ENCODE peak calls at places on chromosome 19, in six cellular contexts. One of them, this sample, is unnamed.

GRCh38 chr19:29662604-29663404 is 2.5 kb upstream of the PLEKHF1 start:
- DNase-seq in left ventricle myocardium inferior: peak
- DNase-seq in brain microvascular endothelial cell: peak
- DNase-seq in left lung: peak
- DNase-seq in heart left ventricle: peak
- DNase-seq in lung: no peak
- DNase-seq in this sample: no peak

GRCh38 chr19:3366761-3367571 is 583 bp downstream of the NFIC start:
- DNase-seq in brain microvascular endothelial cell: no peak
- DNase-seq in lung: no peak
- DNase-seq in left ventricle myocardium inferior: peak
- DNase-seq in heart left ventricle: peak
- DNase-seq in left lung: peak
- DNase-seq in this sample: no peak

GRCh38 chr19:19514881-19515763 is at the start of gene TSSK6:
- DNase-seq in left lung: no peak
- DNase-seq in brain microvascular endothelial cell: no peak
- DNase-seq in heart left ventricle: no peak
- DNase-seq in left ventricle myocardium inferior: no peak
- DNase-seq in lung: no peak
- DNase-seq in this sample: no peak

GRCh38 chr19:1264801-1265610 is 4.1 kb upstream of the CIRBP start:
- DNase-seq in heart left ventricle: peak
- DNase-seq in brain microvascular endothelial cell: peak
- DNase-seq in left lung: no peak
- DNase-seq in lung: peak
- DNase-seq in left ventricle myocardium inferior: peak
- DNase-seq in this sample: peak

GRCh38 chr19:368624-369020 is 24.0 kb upstream of the MIER2 start:
- DNase-seq in lung: no peak
- DNase-seq in brain microvascular endothelial cell: no peak
- DNase-seq in heart left ventricle: no peak
- DNase-seq in left lung: no peak
- DNase-seq in left ventricle myocardium inferior: no peak
- DNase-seq in this sample: no peak

GRCh38 chr19:37059142-37059541 is 19.1 kb upstream of the ZNF420 start:
- DNase-seq in heart left ventricle: no peak
- DNase-seq in left lung: no peak
- DNase-seq in lung: no peak
- DNase-seq in left ventricle myocardium inferior: no peak
- DNase-seq in brain microvascular endothelial cell: no peak
- DNase-seq in this sample: no peak

GRCh38 chr19:30862876-30863275 is 486.4 kb downstream of the TSHZ3 start:
- DNase-seq in heart left ventricle: no peak
- DNase-seq in left lung: no peak
- DNase-seq in lung: no peak
- DNase-seq in left ventricle myocardium inferior: no peak
- DNase-seq in brain microvascular endothelial cell: no peak
- DNase-seq in this sample: no peak

GRCh38 chr19:31255863-31256600 is 93.2 kb downstream of the TSHZ3 start:
- DNase-seq in brain microvascular endothelial cell: no peak
- DNase-seq in left ventricle myocardium inferior: no peak
- DNase-seq in heart left ventricle: no peak
- DNase-seq in left lung: no peak
- DNase-seq in lung: no peak
- DNase-seq in this sample: no peak

GRCh38 chr19:18860725-18861124 is 29.0 kb downstream of the UPF1 start:
- DNase-seq in left lung: no peak
- DNase-seq in brain microvascular endothelial cell: no peak
- DNase-seq in left ventricle myocardium inferior: no peak
- DNase-seq in lung: no peak
- DNase-seq in heart left ventricle: no peak
- DNase-seq in this sample: no peak

GRCh38 chr19:39166571-39167391 is 30.0 kb upstream of the NCCRP1 start:
- DNase-seq in lung: peak
- DNase-seq in brain microvascular endothelial cell: no peak
- DNase-seq in heart left ventricle: peak
- DNase-seq in left lung: peak
- DNase-seq in left ventricle myocardium inferior: peak
- DNase-seq in this sample: no peak
- TF ChIP-seq CTCF in lung: no peak
- TF ChIP-seq CTCF in brain microvascular endothelial cell: no peak
- TF ChIP-seq CTCF in heart left ventricle: no peak
- TF ChIP-seq CTCF in left lung: no peak
- TF ChIP-seq CTCF in left ventricle myocardium inferior: no peak
- TF ChIP-seq CTCF in this sample: no peak

DNA sequence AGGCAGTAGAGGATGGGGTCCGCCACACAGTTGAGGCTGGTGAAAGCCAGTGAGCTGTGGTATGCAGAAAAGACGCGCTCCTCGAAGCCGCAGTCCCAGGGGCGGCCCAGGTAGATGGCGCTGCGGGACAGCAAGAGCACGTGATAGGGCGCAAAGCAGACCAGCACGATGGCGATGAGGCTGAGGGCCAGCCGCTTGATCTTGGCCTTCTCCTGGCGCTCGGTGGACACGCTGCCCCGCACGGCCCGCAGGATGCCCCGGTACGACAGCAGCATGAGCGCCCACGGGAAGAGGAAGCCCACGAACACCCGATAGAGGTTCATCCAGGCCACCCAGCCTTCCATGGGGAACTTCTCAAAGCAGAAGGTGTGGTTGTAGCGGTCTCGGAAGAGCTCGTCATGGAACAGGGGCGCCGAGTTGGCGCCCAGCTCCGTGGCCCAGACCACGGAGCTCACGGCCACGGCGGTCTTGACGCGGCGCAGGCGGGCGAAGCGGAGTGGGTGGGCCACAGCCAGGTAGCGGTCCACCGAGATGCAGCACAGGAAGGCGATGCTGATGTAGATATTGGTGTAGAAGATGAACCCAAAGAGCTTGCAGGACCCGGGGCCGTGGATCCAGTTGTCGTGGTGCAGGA is 6.5 kb upstream of the OPA3 start:
- DNase-seq in left ventricle myocardium inferior: no peak
- DNase-seq in lung: peak
- DNase-seq in heart left ventricle: no peak
- DNase-seq in brain microvascular endothelial cell: no peak
- DNase-seq in left lung: peak
- DNase-seq in this sample: no peak
- H3K4me3 ChIP-seq in left ventricle myocardium inferior: no peak
- H3K4me3 ChIP-seq in lung: no peak
- H3K4me3 ChIP-seq in heart left ventricle: no peak
- H3K4me3 ChIP-seq in brain microvascular endothelial cell: no peak
- H3K4me3 ChIP-seq in left lung: no peak
- H3K4me3 ChIP-seq in this sample: no peak

GRCh38 chr19:5136060-5136855 is 167.3 kb downstream of the KDM4B start:
- DNase-seq in left ventricle myocardium inferior: no peak
- DNase-seq in lung: no peak
- DNase-seq in brain microvascular endothelial cell: no peak
- DNase-seq in left lung: no peak
- DNase-seq in heart left ventricle: no peak
- DNase-seq in this sample: no peak

GRCh38 chr19:5138606-5139594 is 170.0 kb downstream of the KDM4B start:
- DNase-seq in left lung: peak
- DNase-seq in lung: peak
- DNase-seq in brain microvascular endothelial cell: peak
- DNase-seq in heart left ventricle: peak
- DNase-seq in left ventricle myocardium inferior: no peak
- DNase-seq in this sample: peak

GRCh38 chr19:5137114-5137513 is 168.2 kb downstream of the KDM4B start:
- DNase-seq in left ventricle myocardium inferior: no peak
- DNase-seq in lung: no peak
- DNase-seq in heart left ventricle: no peak
- DNase-seq in brain microvascular endothelial cell: no peak
- DNase-seq in left lung: no peak
- DNase-seq in this sample: no peak

GRCh38 chr19:5134683-5135082 is 165.8 kb downstream of the KDM4B start:
- DNase-seq in heart left ventricle: no peak
- DNase-seq in left lung: no peak
- DNase-seq in left ventricle myocardium inferior: no peak
- DNase-seq in brain microvascular endothelial cell: no peak
- DNase-seq in lung: no peak
- DNase-seq in this sample: no peak

DNA sequence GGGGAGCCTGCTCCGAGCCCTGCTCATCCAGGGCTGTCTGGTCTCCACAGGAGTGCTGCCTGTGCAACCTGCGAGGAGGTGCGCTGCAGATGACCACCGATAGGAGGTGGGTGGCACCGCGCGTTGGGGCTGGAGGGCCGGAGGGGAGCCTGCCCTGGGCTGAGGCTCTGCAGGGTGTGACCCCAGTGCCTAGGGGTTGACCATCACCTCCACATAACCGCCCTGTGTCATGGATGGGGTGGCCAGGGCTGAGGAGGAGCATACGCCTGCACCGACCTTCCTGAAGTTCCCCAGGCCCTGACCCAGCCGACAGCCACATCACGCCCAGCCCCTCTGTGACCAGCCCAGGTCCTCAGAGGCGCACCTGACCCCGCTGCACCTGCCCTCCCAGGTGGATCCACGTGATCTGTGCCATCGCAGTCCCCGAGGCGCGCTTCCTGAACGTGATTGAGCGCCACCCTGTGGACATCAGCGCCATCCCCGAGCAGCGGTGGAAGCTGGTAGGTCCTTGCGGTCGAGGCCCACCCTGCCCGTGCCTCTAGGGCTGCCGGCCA is 168.7 kb downstream of the KDM4B start:
- DNase-seq in lung: no peak
- DNase-seq in left lung: no peak
- DNase-seq in heart left ventricle: no peak
- DNase-seq in brain microvascular endothelial cell: no peak
- DNase-seq in left ventricle myocardium inferior: no peak
- DNase-seq in this sample: no peak
- TF ChIP-seq CTCF in lung: no peak
- TF ChIP-seq CTCF in left lung: no peak
- TF ChIP-seq CTCF in heart left ventricle: peak
- TF ChIP-seq CTCF in brain microvascular endothelial cell: peak
- TF ChIP-seq CTCF in left ventricle myocardium inferior: peak
- TF ChIP-seq CTCF in this sample: peak

DNA sequence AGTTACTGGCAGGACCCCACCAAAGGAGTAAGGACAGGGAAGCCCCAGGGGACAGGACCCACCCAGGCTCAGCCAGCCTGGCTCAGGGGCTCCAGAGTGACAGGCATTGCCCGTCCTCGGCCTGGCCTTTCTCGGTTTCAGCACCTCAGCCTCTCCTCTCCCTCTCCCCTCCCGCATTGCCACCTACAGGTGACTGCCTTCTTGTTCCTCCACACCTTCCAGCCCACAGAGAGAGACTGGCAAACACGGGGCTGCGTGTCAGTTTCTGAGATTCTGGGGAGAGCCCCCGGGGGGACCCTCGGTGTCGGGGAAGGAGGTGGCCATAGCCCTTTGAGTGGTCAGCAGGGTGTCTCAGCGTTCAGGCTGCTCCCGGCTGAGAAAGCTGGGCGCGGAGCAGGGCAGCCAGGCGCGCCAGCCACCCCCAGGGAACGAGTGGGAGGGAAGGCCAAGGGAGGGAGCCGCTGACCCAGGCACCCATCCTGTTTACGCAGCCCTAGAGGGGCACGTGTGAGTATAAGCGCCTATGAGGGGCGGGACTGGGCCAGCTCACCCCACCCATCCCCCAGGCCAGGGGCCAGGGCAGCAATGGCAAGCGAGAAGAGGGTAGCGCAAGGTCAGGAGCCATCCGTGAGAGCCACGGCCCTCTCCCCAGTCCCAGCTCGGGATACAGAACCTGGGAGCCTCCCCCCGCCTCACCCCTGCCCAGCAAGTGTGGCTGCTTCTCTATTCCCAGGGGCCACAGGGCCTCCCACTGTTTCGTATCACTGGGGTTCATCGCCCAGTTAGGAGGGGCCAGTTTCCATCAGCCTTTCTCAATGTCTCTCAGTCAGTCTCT is 743 bp upstream of the DMKN start:
- DNase-seq in left lung: no peak
- DNase-seq in brain microvascular endothelial cell: no peak
- DNase-seq in lung: no peak
- DNase-seq in heart left ventricle: no peak
- DNase-seq in left ventricle myocardium inferior: no peak
- DNase-seq in this sample: no peak
- H3K4me3 ChIP-seq in left lung: no peak
- H3K4me3 ChIP-seq in brain microvascular endothelial cell: no peak
- H3K4me3 ChIP-seq in lung: no peak
- H3K4me3 ChIP-seq in heart left ventricle: no peak
- H3K4me3 ChIP-seq in left ventricle myocardium inferior: no peak
- H3K4me3 ChIP-seq in this sample: no peak

GRCh38 chr19:54351474-54351873 is 12.5 kb upstream of the LILRA4 start:
- DNase-seq in lung: no peak
- DNase-seq in left lung: no peak
- DNase-seq in left ventricle myocardium inferior: no peak
- DNase-seq in brain microvascular endothelial cell: no peak
- DNase-seq in heart left ventricle: no peak
- DNase-seq in this sample: no peak
- TF ChIP-seq CTCF in lung: no peak
- TF ChIP-seq CTCF in left lung: no peak
- TF ChIP-seq CTCF in left ventricle myocardium inferior: no peak
- TF ChIP-seq CTCF in brain microvascular endothelial cell: no peak
- TF ChIP-seq CTCF in heart left ventricle: no peak
- TF ChIP-seq CTCF in this sample: no peak

GRCh38 chr19:41325947-41326706 is 16.2 kb downstream of the CCDC97 start:
- DNase-seq in lung: no peak
- DNase-seq in left lung: no peak
- DNase-seq in heart left ventricle: peak
- DNase-seq in brain microvascular endothelial cell: peak
- DNase-seq in left ventricle myocardium inferior: no peak
- DNase-seq in this sample: no peak
- H3K4me3 ChIP-seq in lung: peak
- H3K4me3 ChIP-seq in left lung: no peak
- H3K4me3 ChIP-seq in heart left ventricle: peak
- H3K4me3 ChIP-seq in brain microvascular endothelial cell: peak
- H3K4me3 ChIP-seq in left ventricle myocardium inferior: peak
- H3K4me3 ChIP-seq in this sample: peak

GRCh38 chr19:17511724-17512573 is 500 bp downstream of the PGLS start:
- DNase-seq in left ventricle myocardium inferior: peak
- DNase-seq in left lung: peak
- DNase-seq in lung: peak
- DNase-seq in brain microvascular endothelial cell: peak
- DNase-seq in heart left ventricle: peak
- DNase-seq in this sample: peak

GRCh38 chr19:17515408-17516149 is 4.1 kb downstream of the PGLS start:
- DNase-seq in heart left ventricle: no peak
- DNase-seq in left lung: no peak
- DNase-seq in left ventricle myocardium inferior: no peak
- DNase-seq in brain microvascular endothelial cell: no peak
- DNase-seq in lung: no peak
- DNase-seq in this sample: no peak

GRCh38 chr19:17513801-17514200 is 2.4 kb downstream of the PGLS start:
- DNase-seq in left ventricle myocardium inferior: no peak
- DNase-seq in heart left ventricle: no peak
- DNase-seq in left lung: no peak
- DNase-seq in lung: no peak
- DNase-seq in brain microvascular endothelial cell: no peak
- DNase-seq in this sample: no peak

GRCh38 chr19:17510220-17510993 is 1.0 kb upstream of the PGLS start:
- DNase-seq in heart left ventricle: no peak
- DNase-seq in left ventricle myocardium inferior: no peak
- DNase-seq in lung: no peak
- DNase-seq in brain microvascular endothelial cell: no peak
- DNase-seq in left lung: no peak
- DNase-seq in this sample: no peak

DNA sequence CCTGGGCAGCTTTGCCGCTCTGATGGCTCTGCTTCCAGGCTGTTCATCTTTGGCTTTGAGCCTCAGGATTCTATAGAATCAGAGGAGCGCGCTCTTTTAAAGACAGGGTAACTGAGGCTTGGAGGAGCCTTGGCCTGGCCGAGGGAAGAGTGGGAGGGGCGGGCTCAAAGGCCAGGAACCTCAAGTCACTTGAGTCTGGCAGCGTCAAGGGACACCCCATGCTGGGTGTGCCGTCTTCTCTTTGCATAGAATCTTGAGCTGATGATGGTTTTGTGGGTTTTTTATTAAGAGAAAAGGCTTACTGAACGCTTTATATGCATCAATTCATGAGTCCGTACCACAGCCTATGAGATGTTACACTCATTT is 1.1 kb downstream of the PGLS start:
- DNase-seq in lung: no peak
- DNase-seq in left ventricle myocardium inferior: no peak
- DNase-seq in left lung: no peak
- DNase-seq in brain microvascular endothelial cell: no peak
- DNase-seq in heart left ventricle: no peak
- DNase-seq in this sample: no peak
- TF ChIP-seq CTCF in lung: no peak
- TF ChIP-seq CTCF in left ventricle myocardium inferior: no peak
- TF ChIP-seq CTCF in left lung: no peak
- TF ChIP-seq CTCF in brain microvascular endothelial cell: no peak
- TF ChIP-seq CTCF in heart left ventricle: no peak
- TF ChIP-seq CTCF in this sample: no peak

This sample was measured in HFF-Myc.